ENCODE peak calls at places on chromosomes 12 and 14, in four cellular contexts. V is fibroblast of pulmonary artery, N is mucosa of descending colon, J is esophagus muscularis mucosa. B is an unnamed sample.

GRCh38 chr14:41607119-41607785 is 576 bp downstream of the LRFN5 start:
- DNase-seq in N (no peak), V (no peak), J (no peak), B (peak)

GRCh38 chr12:64806173-64806572 is 18.3 kb upstream of the TBC1D30 start:
- DNase-seq in N (no peak), V (no peak), J (no peak), B (no peak)

GRCh38 chr14:84493779-84494178 is 1036.2 kb upstream of the FLRT2 start:
- DNase-seq in N (no peak), V (peak), J (no peak), B (no peak)

GRCh38 chr12:117874842-117875434 is 93.9 kb downstream of the KSR2 start:
- DNase-seq in N (peak), V (peak), J (no peak), B (peak)

GRCh38 chr12:2395352-2395977 is 342.7 kb downstream of the CACNA1C start:
- DNase-seq in J (no peak), V (peak), N (peak), B (peak)

GRCh38 chr12:3698218-3698974 is 54.5 kb downstream of the CRACR2A start:
- DNase-seq in N (no peak), V (peak), J (no peak), B (no peak)

GRCh38 chr12:107091381-107091780 is 2.0 kb downstream of the CRY1 start:
- DNase-seq in N (no peak), J (peak), V (peak), B (no peak)

GRCh38 chr14:103301512-103302197 is 32.4 kb upstream of the EIF5 start:
- DNase-seq in J (no peak), N (no peak), V (no peak), B (no peak)

GRCh38 chr14:102362084-102362483 is 606 bp downstream of the CINP start:
- DNase-seq in J (no peak), N (no peak), V (peak), B (no peak)

GRCh38 chr12:98399532-98399931 is 115.9 kb upstream of the TMPO start:
- DNase-seq in J (no peak), N (no peak), V (peak), B (peak)

GRCh38 chr14:76352639-76353281 is 23.2 kb upstream of the ESRRB start:
- DNase-seq in N (peak), V (peak), J (no peak), B (peak)

GRCh38 chr12:4278582-4278939 is 5.0 kb downstream of the CCND2 start:
- DNase-seq in J (peak), N (peak), V (no peak), B (no peak)

GRCh38 chr14:52110441-52111086 is 41.7 kb upstream of the NID2 start:
- DNase-seq in V (peak), N (no peak), J (no peak), B (no peak)

GRCh38 chr14:52111583-52111982 is 42.7 kb upstream of the NID2 start:
- DNase-seq in N (no peak), J (no peak), V (peak), B (no peak)

GRCh38 chr14:52115286-52115685 is 46.4 kb upstream of the NID2 start:
- DNase-seq in J (no peak), V (no peak), N (no peak), B (no peak)

GRCh38 chr14:52117433-52117832 is 48.6 kb upstream of the NID2 start:
- DNase-seq in N (no peak), V (no peak), J (no peak), B (no peak)

DNA sequence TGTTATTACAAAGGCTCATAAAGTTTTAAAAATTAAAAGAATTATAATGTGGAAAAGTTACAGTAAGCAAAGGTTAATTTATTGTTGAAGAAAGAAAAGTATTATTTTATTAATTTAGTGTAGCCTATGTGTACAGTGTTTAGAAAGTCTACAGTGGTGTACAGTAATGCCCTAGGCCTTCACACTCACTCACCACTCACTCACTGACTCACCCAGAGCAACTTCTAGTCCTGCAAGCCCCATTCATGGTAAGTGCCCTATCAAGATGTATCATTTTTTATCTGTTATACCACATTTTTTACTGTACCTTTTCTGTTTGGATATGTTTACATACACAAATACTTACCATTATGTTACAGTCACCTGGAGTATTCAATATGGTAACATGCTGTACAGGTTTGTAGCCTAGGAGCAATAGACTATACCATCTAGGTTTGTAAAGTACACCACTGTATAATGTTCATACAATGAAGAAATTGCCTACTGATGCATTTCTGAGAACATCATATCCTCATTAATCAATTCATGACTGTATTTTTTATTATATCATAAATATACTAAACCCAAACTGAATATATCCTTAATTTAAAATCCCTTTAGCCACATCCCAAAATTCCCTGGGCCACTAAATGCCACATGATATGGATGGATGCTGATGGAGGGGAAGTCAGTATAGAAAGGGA is 43.6 kb upstream of the NID2 start:
- DNase-seq in V (peak), J (no peak), N (no peak), B (no peak)
- TF ChIP-seq CTCF in V (no peak), J (no peak), N (no peak), B (no peak)

DNA sequence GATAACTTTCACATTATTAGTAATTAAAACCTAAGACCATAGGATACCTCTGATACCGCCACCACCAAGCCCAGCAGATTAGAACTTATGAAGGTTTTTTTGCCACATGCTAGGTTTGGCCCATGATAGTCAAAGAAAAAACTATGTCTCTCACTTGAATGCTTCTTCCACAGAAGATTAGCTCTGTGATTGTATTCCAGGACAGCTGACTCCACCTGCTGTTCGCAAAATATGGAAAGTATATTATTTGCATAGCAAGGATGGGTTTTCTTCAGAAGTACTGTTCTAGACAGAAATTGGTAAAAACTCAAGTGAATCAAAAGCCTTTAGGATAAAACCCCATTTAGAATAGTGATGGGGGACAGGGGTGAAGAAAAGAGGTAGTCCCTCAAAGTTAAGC is 42.2 kb downstream of the PPFIBP1 start:
- DNase-seq in J (no peak), V (no peak), N (no peak), B (no peak)
- TF ChIP-seq CTCF in J (peak), V (no peak), N (no peak), B (no peak)

GRCh38 chr12:14937689-14938088 is 648 bp downstream of the ERP27 start:
- DNase-seq in J (no peak), V (no peak), N (no peak), B (no peak)
- TF ChIP-seq CTCF in J (no peak), V (peak), N (no peak), B (no peak)

GRCh38 chr12:30823140-30823669 is 68.5 kb upstream of the CAPRIN2 start:
- DNase-seq in N (peak), J (no peak), V (no peak), B (peak)
- TF ChIP-seq CTCF in N (peak), J (peak), V (peak), B (no peak)

GRCh38 chr12:52428121-52428520 is 6.0 kb downstream of the KRT75 start:
- DNase-seq in N (no peak), V (no peak), J (no peak), B (no peak)
- TF ChIP-seq CTCF in N (no peak), V (no peak), J (no peak), B (no peak)

GRCh38 chr14:72420749-72421452 is 473.0 kb downstream of the DPF3 start:
- DNase-seq in J (peak), V (peak), N (peak), B (peak)
- TF ChIP-seq CTCF in J (peak), V (peak), N (peak), B (peak)

DNA sequence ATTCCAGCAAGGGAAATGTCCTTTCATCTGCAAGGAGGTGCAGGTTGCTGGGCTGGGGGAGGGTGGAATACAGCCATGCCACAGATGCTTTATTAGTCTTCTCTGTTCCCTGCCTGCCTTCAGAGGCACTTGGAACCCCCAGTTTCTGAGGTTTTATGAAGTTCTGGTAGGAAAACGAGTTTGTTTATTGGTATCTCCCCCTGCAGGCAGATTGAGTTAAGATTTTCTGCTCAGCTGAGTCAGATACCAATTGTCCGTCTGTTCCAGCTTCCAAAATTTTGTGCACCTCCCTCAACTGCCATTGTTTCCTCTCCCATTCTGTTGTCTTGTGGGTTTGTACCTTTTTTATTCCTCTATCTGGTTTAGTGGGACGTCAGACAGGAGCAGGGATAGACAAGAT is 155.6 kb downstream of the ETV6 start:
- DNase-seq in J (no peak), V (no peak), N (no peak), B (no peak)
- TF ChIP-seq CTCF in J (peak), V (peak), N (no peak), B (no peak)

GRCh38 chr12:47636908-47637780 is 68.7 kb downstream of the RPAP3 start:
- DNase-seq in V (peak), J (no peak), N (peak), B (peak)
- TF ChIP-seq CTCF in V (peak), J (peak), N (no peak), B (peak)

GRCh38 chr12:68613209-68613904 is 2.7 kb downstream of the RAP1B start:
- DNase-seq in N (peak), J (no peak), V (no peak), B (no peak)
- TF ChIP-seq CTCF in N (no peak), J (no peak), V (no peak), B (no peak)

GRCh38 chr14:100074431-100075100 is 9.3 kb downstream of the EVL start:
- DNase-seq in V (no peak), J (peak), N (no peak), B (no peak)

GRCh38 chr14:100077441-100077840 is 12.2 kb downstream of the EVL start:
- DNase-seq in V (no peak), J (peak), N (no peak), B (no peak)

GRCh38 chr14:100078216-100078780 is 13.1 kb downstream of the EVL start:
- DNase-seq in J (peak), N (no peak), V (no peak), B (no peak)

GRCh38 chr14:100076630-100077029 is 11.4 kb downstream of the EVL start:
- DNase-seq in V (peak), N (no peak), J (peak), B (no peak)

DNA sequence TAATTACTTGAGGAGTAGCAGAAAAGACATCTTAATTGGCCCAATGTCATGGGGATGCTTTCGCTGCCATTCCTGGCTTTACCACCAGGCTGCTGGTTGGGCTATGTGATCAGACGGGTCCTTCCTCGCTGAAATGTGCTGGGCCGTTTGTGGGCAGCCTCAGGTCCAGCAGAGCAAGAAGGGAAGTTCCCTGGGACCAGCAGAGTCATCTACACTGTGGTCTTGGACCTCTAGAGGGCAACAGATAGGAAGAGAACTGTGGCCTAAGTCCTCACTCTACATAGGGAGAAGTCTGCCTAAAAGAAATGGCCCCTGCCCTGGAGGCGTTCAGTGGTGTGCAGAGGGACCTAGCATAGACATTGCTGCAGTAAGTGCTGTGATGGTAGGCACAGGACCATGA is 10.9 kb downstream of the EVL start:
- DNase-seq in N (no peak), J (peak), V (no peak), B (no peak)
- TF ChIP-seq CTCF in N (no peak), J (no peak), V (peak), B (peak)